ENCODE peak calls at places on chromosome 6, in seven cellular contexts. One of them, this sample, is unnamed.

GRCh38 chr6:35492664-35493284 is 4.1 kb downstream of the TEAD3 start:
- DNase-seq in activated CD4-positive, alpha-beta T cell treated with anti-CD3 and anti-CD28 coated beads for 1 hour: no peak
- DNase-seq in activated T-helper 1 cell treated with Interleukin-2 at 50 U/mL for 16 hours: no peak
- DNase-seq in anterior cingulate cortex: no peak
- DNase-seq in amniotic stem cell: no peak
- DNase-seq in kidney glomerular epithelial cell: no peak
- DNase-seq in activated gamma-delta T cell: no peak
- DNase-seq in this sample: no peak

GRCh38 chr6:20791932-20792331 is 257.7 kb downstream of the CDKAL1 start:
- DNase-seq in kidney glomerular epithelial cell: no peak
- DNase-seq in activated CD4-positive, alpha-beta T cell treated with anti-CD3 and anti-CD28 coated beads for 1 hour: no peak
- DNase-seq in activated gamma-delta T cell: no peak
- DNase-seq in activated T-helper 1 cell treated with Interleukin-2 at 50 U/mL for 16 hours: no peak
- DNase-seq in anterior cingulate cortex: no peak
- DNase-seq in amniotic stem cell: no peak
- DNase-seq in this sample: no peak

GRCh38 chr6:162849269-162849668 is 121.5 kb downstream of the PACRG start:
- DNase-seq in activated CD4-positive, alpha-beta T cell treated with anti-CD3 and anti-CD28 coated beads for 1 hour: no peak
- DNase-seq in activated gamma-delta T cell: no peak
- DNase-seq in anterior cingulate cortex: peak
- DNase-seq in activated T-helper 1 cell treated with Interleukin-2 at 50 U/mL for 16 hours: no peak
- DNase-seq in kidney glomerular epithelial cell: no peak
- DNase-seq in amniotic stem cell: no peak
- DNase-seq in this sample: no peak

GRCh38 chr6:23307516-23307915 is 738.1 kb downstream of the HDGFL1 start:
- DNase-seq in amniotic stem cell: no peak
- DNase-seq in activated CD4-positive, alpha-beta T cell treated with anti-CD3 and anti-CD28 coated beads for 1 hour: no peak
- DNase-seq in anterior cingulate cortex: no peak
- DNase-seq in activated gamma-delta T cell: no peak
- DNase-seq in kidney glomerular epithelial cell: no peak
- DNase-seq in activated T-helper 1 cell treated with Interleukin-2 at 50 U/mL for 16 hours: no peak
- DNase-seq in this sample: no peak

GRCh38 chr6:158867381-158868121 is 48.4 kb upstream of the EZR start:
- DNase-seq in activated T-helper 1 cell treated with Interleukin-2 at 50 U/mL for 16 hours: no peak
- DNase-seq in activated gamma-delta T cell: no peak
- DNase-seq in anterior cingulate cortex: no peak
- DNase-seq in amniotic stem cell: no peak
- DNase-seq in activated CD4-positive, alpha-beta T cell treated with anti-CD3 and anti-CD28 coated beads for 1 hour: no peak
- DNase-seq in kidney glomerular epithelial cell: peak
- DNase-seq in this sample: peak

GRCh38 chr6:72464246-72464645 is 157.6 kb upstream of the KCNQ5 start:
- DNase-seq in kidney glomerular epithelial cell: no peak
- DNase-seq in activated CD4-positive, alpha-beta T cell treated with anti-CD3 and anti-CD28 coated beads for 1 hour: no peak
- DNase-seq in activated T-helper 1 cell treated with Interleukin-2 at 50 U/mL for 16 hours: no peak
- DNase-seq in activated gamma-delta T cell: no peak
- DNase-seq in amniotic stem cell: no peak
- DNase-seq in anterior cingulate cortex: no peak
- DNase-seq in this sample: no peak

GRCh38 chr6:99590728-99591672 is 15.6 kb upstream of the PRDM13 start:
- DNase-seq in activated T-helper 1 cell treated with Interleukin-2 at 50 U/mL for 16 hours: no peak
- DNase-seq in activated CD4-positive, alpha-beta T cell treated with anti-CD3 and anti-CD28 coated beads for 1 hour: no peak
- DNase-seq in anterior cingulate cortex: no peak
- DNase-seq in amniotic stem cell: no peak
- DNase-seq in kidney glomerular epithelial cell: no peak
- DNase-seq in activated gamma-delta T cell: no peak
- DNase-seq in this sample: no peak

GRCh38 chr6:131295081-131295480 is 159.8 kb downstream of the AKAP7 start:
- DNase-seq in anterior cingulate cortex: no peak
- DNase-seq in kidney glomerular epithelial cell: no peak
- DNase-seq in activated T-helper 1 cell treated with Interleukin-2 at 50 U/mL for 16 hours: no peak
- DNase-seq in activated CD4-positive, alpha-beta T cell treated with anti-CD3 and anti-CD28 coated beads for 1 hour: no peak
- DNase-seq in activated gamma-delta T cell: no peak
- DNase-seq in amniotic stem cell: no peak
- DNase-seq in this sample: no peak

GRCh38 chr6:35080016-35080680 is 61.0 kb downstream of the TCP11 start:
- DNase-seq in kidney glomerular epithelial cell: no peak
- DNase-seq in amniotic stem cell: no peak
- DNase-seq in activated CD4-positive, alpha-beta T cell treated with anti-CD3 and anti-CD28 coated beads for 1 hour: no peak
- DNase-seq in anterior cingulate cortex: no peak
- DNase-seq in activated gamma-delta T cell: no peak
- DNase-seq in activated T-helper 1 cell treated with Interleukin-2 at 50 U/mL for 16 hours: no peak
- DNase-seq in this sample: no peak

GRCh38 chr6:167240034-167240541 is 51.0 kb upstream of the UNC93A start:
- DNase-seq in activated T-helper 1 cell treated with Interleukin-2 at 50 U/mL for 16 hours: no peak
- DNase-seq in activated gamma-delta T cell: no peak
- DNase-seq in kidney glomerular epithelial cell: no peak
- DNase-seq in activated CD4-positive, alpha-beta T cell treated with anti-CD3 and anti-CD28 coated beads for 1 hour: no peak
- DNase-seq in amniotic stem cell: no peak
- DNase-seq in anterior cingulate cortex: no peak
- DNase-seq in this sample: no peak

GRCh38 chr6:133591330-133591729 is 297.6 kb upstream of the TCF21 start:
- DNase-seq in activated gamma-delta T cell: no peak
- DNase-seq in kidney glomerular epithelial cell: no peak
- DNase-seq in anterior cingulate cortex: no peak
- DNase-seq in activated T-helper 1 cell treated with Interleukin-2 at 50 U/mL for 16 hours: no peak
- DNase-seq in activated CD4-positive, alpha-beta T cell treated with anti-CD3 and anti-CD28 coated beads for 1 hour: no peak
- DNase-seq in amniotic stem cell: no peak
- DNase-seq in this sample: no peak

GRCh38 chr6:101163611-101164010 is 229.9 kb upstream of the GRIK2 start:
- DNase-seq in amniotic stem cell: no peak
- DNase-seq in activated gamma-delta T cell: no peak
- DNase-seq in activated T-helper 1 cell treated with Interleukin-2 at 50 U/mL for 16 hours: no peak
- DNase-seq in kidney glomerular epithelial cell: no peak
- DNase-seq in anterior cingulate cortex: no peak
- DNase-seq in activated CD4-positive, alpha-beta T cell treated with anti-CD3 and anti-CD28 coated beads for 1 hour: no peak
- DNase-seq in this sample: no peak

GRCh38 chr6:139369068-139369467 is 5.4 kb downstream of the CITED2 start:
- DNase-seq in activated gamma-delta T cell: no peak
- DNase-seq in amniotic stem cell: no peak
- DNase-seq in activated T-helper 1 cell treated with Interleukin-2 at 50 U/mL for 16 hours: no peak
- DNase-seq in anterior cingulate cortex: no peak
- DNase-seq in activated CD4-positive, alpha-beta T cell treated with anti-CD3 and anti-CD28 coated beads for 1 hour: no peak
- DNase-seq in kidney glomerular epithelial cell: no peak
- DNase-seq in this sample: peak

GRCh38 chr6:156776470-156776840 is 723 bp upstream of the ARID1B start:
- DNase-seq in anterior cingulate cortex: no peak
- DNase-seq in amniotic stem cell: no peak
- DNase-seq in activated CD4-positive, alpha-beta T cell treated with anti-CD3 and anti-CD28 coated beads for 1 hour: no peak
- DNase-seq in activated T-helper 1 cell treated with Interleukin-2 at 50 U/mL for 16 hours: no peak
- DNase-seq in activated gamma-delta T cell: no peak
- DNase-seq in kidney glomerular epithelial cell: peak
- DNase-seq in this sample: peak

GRCh38 chr6:163460307-163460782 is 45.8 kb downstream of the QKI start:
- DNase-seq in activated T-helper 1 cell treated with Interleukin-2 at 50 U/mL for 16 hours: no peak
- DNase-seq in activated CD4-positive, alpha-beta T cell treated with anti-CD3 and anti-CD28 coated beads for 1 hour: no peak
- DNase-seq in amniotic stem cell: no peak
- DNase-seq in kidney glomerular epithelial cell: peak
- DNase-seq in activated gamma-delta T cell: no peak
- DNase-seq in anterior cingulate cortex: no peak
- DNase-seq in this sample: peak

GRCh38 chr6:155389130-155389529 is 66.5 kb downstream of the NOX3 start:
- DNase-seq in activated T-helper 1 cell treated with Interleukin-2 at 50 U/mL for 16 hours: no peak
- DNase-seq in anterior cingulate cortex: no peak
- DNase-seq in kidney glomerular epithelial cell: no peak
- DNase-seq in activated gamma-delta T cell: no peak
- DNase-seq in activated CD4-positive, alpha-beta T cell treated with anti-CD3 and anti-CD28 coated beads for 1 hour: no peak
- DNase-seq in amniotic stem cell: no peak
- DNase-seq in this sample: peak

GRCh38 chr6:5950448-5950847 is 56.3 kb downstream of the NRN1 start:
- DNase-seq in activated gamma-delta T cell: no peak
- DNase-seq in amniotic stem cell: no peak
- DNase-seq in anterior cingulate cortex: no peak
- DNase-seq in activated T-helper 1 cell treated with Interleukin-2 at 50 U/mL for 16 hours: no peak
- DNase-seq in activated CD4-positive, alpha-beta T cell treated with anti-CD3 and anti-CD28 coated beads for 1 hour: no peak
- DNase-seq in kidney glomerular epithelial cell: no peak
- DNase-seq in this sample: no peak

GRCh38 chr6:53361549-53362031 is 12.8 kb upstream of the ELOVL5 start:
- DNase-seq in amniotic stem cell: no peak
- DNase-seq in activated gamma-delta T cell: no peak
- DNase-seq in anterior cingulate cortex: no peak
- DNase-seq in activated CD4-positive, alpha-beta T cell treated with anti-CD3 and anti-CD28 coated beads for 1 hour: peak
- DNase-seq in kidney glomerular epithelial cell: peak
- DNase-seq in activated T-helper 1 cell treated with Interleukin-2 at 50 U/mL for 16 hours: peak
- DNase-seq in this sample: peak

GRCh38 chr6:168985705-168986104 is 267.9 kb downstream of the THBS2 start:
- DNase-seq in activated gamma-delta T cell: no peak
- DNase-seq in activated T-helper 1 cell treated with Interleukin-2 at 50 U/mL for 16 hours: no peak
- DNase-seq in amniotic stem cell: no peak
- DNase-seq in anterior cingulate cortex: no peak
- DNase-seq in kidney glomerular epithelial cell: no peak
- DNase-seq in activated CD4-positive, alpha-beta T cell treated with anti-CD3 and anti-CD28 coated beads for 1 hour: no peak
- DNase-seq in this sample: no peak